ENCODE peak calls at places on chromosomes 5 and 9, in eight cellular contexts. One of them, this sample, is unnamed.
A peak's percentile ranks its signal among the peaks of the same experiment; 100 is the strongest.

GRCh38 chr5:142644127-142644526 is 41.8 kb downstream of the FGF1 start:
- DNase-seq in DMS153: no peak
- DNase-seq in A172: peak; percentile 25
- DNase-seq in AG04449: no peak
- DNase-seq in NCI-H2029: no peak
- DNase-seq in HCT116: no peak
- DNase-seq in AG08395: no peak
- DNase-seq in CD8-positive, alpha-beta T cell: no peak
- DNase-seq in this sample: no peak

GRCh38 chr5:14809369-14810144 is 62.0 kb downstream of the ANKH start:
- DNase-seq in DMS153: no peak
- DNase-seq in A172: peak; percentile 97
- DNase-seq in AG04449: peak; percentile 63
- DNase-seq in NCI-H2029: no peak
- DNase-seq in HCT116: peak; percentile 79
- DNase-seq in AG08395: peak; percentile 91
- DNase-seq in CD8-positive, alpha-beta T cell: peak; percentile 10
- DNase-seq in this sample: peak; percentile 46

GRCh38 chr9:34988218-34989055 is 1.1 kb upstream of the DNAJB5 start:
- DNase-seq in DMS153: peak; percentile 68
- DNase-seq in A172: no peak
- DNase-seq in AG04449: no peak
- DNase-seq in NCI-H2029: peak; percentile 23
- DNase-seq in HCT116: no peak
- DNase-seq in AG08395: no peak
- DNase-seq in CD8-positive, alpha-beta T cell: peak; percentile 26
- DNase-seq in this sample: no peak

GRCh38 chr9:84121991-84122523 is 141.5 kb downstream of the RMI1 start:
- DNase-seq in DMS153: peak; percentile 71
- DNase-seq in A172: peak; percentile 28
- DNase-seq in AG04449: no peak
- DNase-seq in NCI-H2029: peak; percentile 46
- DNase-seq in HCT116: no peak
- DNase-seq in AG08395: peak; percentile 63
- DNase-seq in CD8-positive, alpha-beta T cell: no peak
- DNase-seq in this sample: peak; percentile 33

GRCh38 chr9:135579889-135580660 is 18.5 kb downstream of the PAEP start:
- DNase-seq in DMS153: no peak
- DNase-seq in A172: no peak
- DNase-seq in AG04449: no peak
- DNase-seq in NCI-H2029: no peak
- DNase-seq in HCT116: no peak
- DNase-seq in AG08395: no peak
- DNase-seq in CD8-positive, alpha-beta T cell: no peak
- DNase-seq in this sample: no peak

GRCh38 chr9:113317777-113318176 is 14.6 kb upstream of the RNF183 start:
- DNase-seq in DMS153: no peak
- DNase-seq in A172: no peak
- DNase-seq in AG04449: no peak
- DNase-seq in NCI-H2029: no peak
- DNase-seq in HCT116: no peak
- DNase-seq in AG08395: no peak
- DNase-seq in CD8-positive, alpha-beta T cell: no peak
- DNase-seq in this sample: no peak

GRCh38 chr9:36748322-36748899 is 175.7 kb downstream of the MELK start:
- DNase-seq in DMS153: no peak
- DNase-seq in A172: peak; percentile 11
- DNase-seq in AG04449: no peak
- DNase-seq in NCI-H2029: no peak
- DNase-seq in HCT116: no peak
- DNase-seq in AG08395: peak; percentile 72
- DNase-seq in CD8-positive, alpha-beta T cell: no peak
- DNase-seq in this sample: no peak

GRCh38 chr9:129570450-129571297 is 50.2 kb downstream of the C9orf50 start:
- DNase-seq in DMS153: no peak
- DNase-seq in A172: peak; percentile 83
- DNase-seq in AG04449: peak; percentile 89
- DNase-seq in NCI-H2029: no peak
- DNase-seq in HCT116: peak; percentile 70
- DNase-seq in AG08395: peak; percentile 84
- DNase-seq in CD8-positive, alpha-beta T cell: no peak
- DNase-seq in this sample: peak; percentile 81

GRCh38 chr9:36317766-36318165 is 59.5 kb upstream of the GNE start:
- DNase-seq in DMS153: peak; percentile 82
- DNase-seq in A172: peak; percentile 57
- DNase-seq in AG04449: no peak
- DNase-seq in NCI-H2029: peak; percentile 88
- DNase-seq in HCT116: no peak
- DNase-seq in AG08395: no peak
- DNase-seq in CD8-positive, alpha-beta T cell: no peak
- DNase-seq in this sample: no peak

GRCh38 chr5:143033535-143034260 is 263.5 kb downstream of the ARHGAP26 start:
- DNase-seq in DMS153: no peak
- DNase-seq in A172: peak; percentile 97
- DNase-seq in AG04449: peak; percentile 84
- DNase-seq in NCI-H2029: no peak
- DNase-seq in HCT116: peak; percentile 80
- DNase-seq in AG08395: peak; percentile 79
- DNase-seq in CD8-positive, alpha-beta T cell: no peak
- DNase-seq in this sample: peak; percentile 81

GRCh38 chr9:135488013-135488330 is 8.4 kb downstream of the PPP1R26 start:
- DNase-seq in DMS153: no peak
- DNase-seq in A172: no peak
- DNase-seq in AG04449: no peak
- DNase-seq in NCI-H2029: no peak
- DNase-seq in HCT116: no peak
- DNase-seq in AG08395: no peak
- DNase-seq in CD8-positive, alpha-beta T cell: no peak
- DNase-seq in this sample: no peak

GRCh38 chr9:21316860-21317259 is 11.7 kb upstream of the IFNA5 start:
- DNase-seq in DMS153: no peak
- DNase-seq in A172: no peak
- DNase-seq in AG04449: no peak
- DNase-seq in NCI-H2029: no peak
- DNase-seq in HCT116: no peak
- DNase-seq in AG08395: no peak
- DNase-seq in CD8-positive, alpha-beta T cell: no peak
- DNase-seq in this sample: no peak

GRCh38 chr5:98796197-98796972 is 22.9 kb downstream of the RGMB start:
- DNase-seq in DMS153: no peak
- DNase-seq in A172: peak; percentile 53
- DNase-seq in AG04449: no peak
- DNase-seq in NCI-H2029: peak; percentile 34
- DNase-seq in HCT116: no peak
- DNase-seq in AG08395: peak; percentile 72
- DNase-seq in CD8-positive, alpha-beta T cell: no peak
- DNase-seq in this sample: no peak

GRCh38 chr5:154411338-154411737 is 34.5 kb upstream of the SAP30L start:
- DNase-seq in DMS153: no peak
- DNase-seq in A172: no peak
- DNase-seq in AG04449: no peak
- DNase-seq in NCI-H2029: no peak
- DNase-seq in HCT116: no peak
- DNase-seq in AG08395: no peak
- DNase-seq in CD8-positive, alpha-beta T cell: no peak
- DNase-seq in this sample: no peak

GRCh38 chr9:21854594-21854993 is 52.2 kb downstream of the MTAP start:
- DNase-seq in DMS153: no peak
- DNase-seq in A172: no peak
- DNase-seq in AG04449: no peak
- DNase-seq in NCI-H2029: no peak
- DNase-seq in HCT116: no peak
- DNase-seq in AG08395: no peak
- DNase-seq in CD8-positive, alpha-beta T cell: no peak
- DNase-seq in this sample: peak; percentile 39

This sample was measured in AG04450.